ENCODE peak calls at places on chromosomes 7 and 10, in six cellular contexts. One of them, this sample, is unnamed.

GRCh38 chr10:45001382-45002148 is 842 bp downstream of the ZNF22 start:
- DNase-seq in Calu3: peak
- DNase-seq in heart left ventricle: peak
- DNase-seq in H54: peak
- DNase-seq in ELR: peak
- DNase-seq in HFF-Myc: no peak
- DNase-seq in this sample: peak

GRCh38 chr10:59175538-59176240 is 754 bp upstream of the PHYHIPL start:
- DNase-seq in Calu3: no peak
- DNase-seq in heart left ventricle: no peak
- DNase-seq in H54: no peak
- DNase-seq in ELR: no peak
- DNase-seq in HFF-Myc: no peak
- DNase-seq in this sample: no peak

GRCh38 chr10:28097633-28098032 is 98.8 kb upstream of the ODAD2 start:
- DNase-seq in Calu3: no peak
- DNase-seq in heart left ventricle: no peak
- DNase-seq in H54: no peak
- DNase-seq in ELR: no peak
- DNase-seq in HFF-Myc: no peak
- DNase-seq in this sample: no peak

GRCh38 chr10:12685261-12685861 is 316.2 kb downstream of the CCDC3 start:
- DNase-seq in Calu3: no peak
- DNase-seq in heart left ventricle: no peak
- DNase-seq in H54: no peak
- DNase-seq in ELR: no peak
- DNase-seq in HFF-Myc: no peak
- DNase-seq in this sample: no peak

GRCh38 chr10:3906511-3907111 is 121.6 kb upstream of the KLF6 start:
- DNase-seq in Calu3: no peak
- DNase-seq in heart left ventricle: no peak
- DNase-seq in H54: no peak
- DNase-seq in ELR: peak
- DNase-seq in HFF-Myc: no peak
- DNase-seq in this sample: no peak

GRCh38 chr10:45181483-45181882 is 133.9 kb downstream of the OR13A1 start:
- DNase-seq in Calu3: no peak
- DNase-seq in heart left ventricle: peak
- DNase-seq in H54: no peak
- DNase-seq in ELR: no peak
- DNase-seq in HFF-Myc: no peak
- DNase-seq in this sample: no peak

GRCh38 chr10:29798876-29799690 is 164.3 kb upstream of the SVIL start:
- DNase-seq in Calu3: no peak
- DNase-seq in heart left ventricle: no peak
- DNase-seq in H54: no peak
- DNase-seq in ELR: no peak
- DNase-seq in HFF-Myc: no peak
- DNase-seq in this sample: no peak

GRCh38 chr10:78754269-78755074 is 314.3 kb upstream of the ZMIZ1 start:
- DNase-seq in Calu3: no peak
- DNase-seq in heart left ventricle: no peak
- DNase-seq in H54: no peak
- DNase-seq in ELR: peak
- DNase-seq in HFF-Myc: peak
- DNase-seq in this sample: no peak

GRCh38 chr7:45187089-45187945 is 29.7 kb downstream of the RAMP3 start:
- DNase-seq in Calu3: no peak
- DNase-seq in heart left ventricle: no peak
- DNase-seq in H54: no peak
- DNase-seq in ELR: no peak
- DNase-seq in HFF-Myc: no peak
- DNase-seq in this sample: no peak

GRCh38 chr7:139153832-139154231 is 44.3 kb upstream of the ZC3HAV1 start:
- DNase-seq in Calu3: no peak
- DNase-seq in heart left ventricle: no peak
- DNase-seq in H54: no peak
- DNase-seq in ELR: peak
- DNase-seq in HFF-Myc: peak
- DNase-seq in this sample: no peak

GRCh38 chr10:72126184-72126871 is 38.0 kb upstream of the SPOCK2 start:
- DNase-seq in Calu3: peak
- DNase-seq in heart left ventricle: no peak
- DNase-seq in H54: no peak
- DNase-seq in ELR: peak
- DNase-seq in HFF-Myc: peak
- DNase-seq in this sample: no peak

GRCh38 chr7:47719675-47720074 is 137.8 kb upstream of the TNS3 start:
- DNase-seq in Calu3: no peak
- DNase-seq in heart left ventricle: no peak
- DNase-seq in H54: no peak
- DNase-seq in ELR: no peak
- DNase-seq in HFF-Myc: no peak
- DNase-seq in this sample: no peak

GRCh38 chr10:110670335-110670734 is 26.2 kb downstream of the RBM20 start:
- DNase-seq in Calu3: no peak
- DNase-seq in heart left ventricle: no peak
- DNase-seq in H54: no peak
- DNase-seq in ELR: no peak
- DNase-seq in HFF-Myc: no peak
- DNase-seq in this sample: no peak

GRCh38 chr10:79223346-79224048 is 123.8 kb upstream of the PPIF start:
- DNase-seq in Calu3: no peak
- DNase-seq in heart left ventricle: peak
- DNase-seq in H54: no peak
- DNase-seq in ELR: no peak
- DNase-seq in HFF-Myc: no peak
- DNase-seq in this sample: peak

GRCh38 chr7:34137176-34137575 is 231.8 kb downstream of the BMPER start:
- DNase-seq in Calu3: no peak
- DNase-seq in heart left ventricle: no peak
- DNase-seq in H54: no peak
- DNase-seq in ELR: no peak
- DNase-seq in HFF-Myc: no peak
- DNase-seq in this sample: no peak

GRCh38 chr10:100890696-100891271 is 22.0 kb upstream of the SLF2 start:
- DNase-seq in Calu3: peak
- DNase-seq in heart left ventricle: no peak
- DNase-seq in H54: peak
- DNase-seq in ELR: peak
- DNase-seq in HFF-Myc: peak
- DNase-seq in this sample: no peak

GRCh38 chr10:94213980-94214379 is 148.8 kb downstream of the NOC3L start:
- DNase-seq in Calu3: no peak
- DNase-seq in heart left ventricle: no peak
- DNase-seq in H54: no peak
- DNase-seq in ELR: no peak
- DNase-seq in HFF-Myc: no peak
- DNase-seq in this sample: no peak

GRCh38 chr7:98348726-98349474 is 52.0 kb downstream of the BAIAP2L1 start:
- DNase-seq in Calu3: peak
- DNase-seq in heart left ventricle: no peak
- DNase-seq in H54: no peak
- DNase-seq in ELR: no peak
- DNase-seq in HFF-Myc: no peak
- DNase-seq in this sample: no peak

GRCh38 chr10:73553316-73553715 is 37.8 kb downstream of the USP54 start:
- DNase-seq in Calu3: no peak
- DNase-seq in heart left ventricle: no peak
- DNase-seq in H54: no peak
- DNase-seq in ELR: no peak
- DNase-seq in HFF-Myc: no peak
- DNase-seq in this sample: no peak

GRCh38 chr7:131646203-131646602 is 89.8 kb upstream of the PODXL start:
- DNase-seq in Calu3: no peak
- DNase-seq in heart left ventricle: no peak
- DNase-seq in H54: no peak
- DNase-seq in ELR: no peak
- DNase-seq in HFF-Myc: no peak
- DNase-seq in this sample: no peak

GRCh38 chr7:102456327-102456726 is 8.3 kb downstream of the ALKBH4 start:
- DNase-seq in Calu3: no peak
- DNase-seq in heart left ventricle: no peak
- DNase-seq in H54: no peak
- DNase-seq in ELR: no peak
- DNase-seq in HFF-Myc: peak
- DNase-seq in this sample: no peak